ENCODE peak calls at places on chromosomes 1 and 21, in seven cellular contexts. A is Panc1; Y is osteoblast; V is CD8-positive, alpha-beta T cell; I is body of pancreas; N is tibial artery; S is HAP-1. P is an unnamed sample. For H3K4me1 and H3K9me3, the result is how much of the 10 kb centered on the place peaks cover.

GRCh38 chr1:96863449-96863848 is 141.9 kb downstream of the PTBP2 start:
- DNase-seq in V (no peak), S (no peak), I (no peak), A (no peak), Y (no peak), N (no peak), P (no peak)

GRCh38 chr1:246583448-246584185 is 17.4 kb downstream of the CNST start:
- DNase-seq in Y (no peak), I (peak), S (peak), A (no peak), N (peak), V (no peak), P (no peak)

GRCh38 chr21:35609263-35609662 is 451.1 kb downstream of the SETD4 start:
- DNase-seq in V (no peak), A (no peak), S (no peak), I (no peak), Y (no peak), N (no peak), P (no peak)

GRCh38 chr1:20526267-20526666 is 18.3 kb upstream of the MUL1 start:
- DNase-seq in V (no peak), S (no peak), Y (no peak), I (no peak), N (no peak), A (no peak), P (no peak)

GRCh38 chr1:96236156-96236739 is 485.3 kb upstream of the PTBP2 start:
- DNase-seq in N (no peak), A (peak), Y (peak), V (no peak), S (peak), I (peak), P (peak)

GRCh38 chr21:36325373-36326010 is 5.5 kb downstream of the MORC3 start:
- DNase-seq in A (no peak), N (no peak), Y (no peak), V (no peak), S (no peak), I (no peak), P (no peak)

GRCh38 chr1:91889717-91890459 is 3.9 kb upstream of the TGFBR3 start:
- DNase-seq in V (no peak), Y (no peak), N (no peak), I (no peak), A (no peak), S (no peak), P (no peak)

GRCh38 chr1:168476588-168477379 is 67.0 kb downstream of the XCL2 start:
- DNase-seq in Y (no peak), N (peak), V (no peak), I (no peak), A (no peak), S (no peak), P (no peak)

GRCh38 chr1:147236959-147237791 is 5.3 kb upstream of the CHD1L start:
- DNase-seq in I (peak), Y (no peak), S (no peak), V (no peak), A (no peak), N (no peak), P (no peak)

GRCh38 chr21:30714436-30714835 is 4.1 kb downstream of the KRTAP21-3 start:
- DNase-seq in V (no peak), I (no peak), N (no peak), A (no peak), Y (no peak), S (no peak), P (peak)

GRCh38 chr1:119187416-119187815 is 47.0 kb upstream of the WARS2 start:
- DNase-seq in V (no peak), N (no peak), A (no peak), I (no peak), S (no peak), Y (no peak), P (no peak)

GRCh38 chr21:32253215-32253641 is 25.6 kb downstream of the MIS18A start:
- DNase-seq in Y (peak), S (no peak), N (no peak), V (no peak), A (no peak), I (peak), P (no peak)

GRCh38 chr21:30072496-30072895 is 94.1 kb downstream of the CLDN17 start:
- DNase-seq in V (no peak), S (no peak), N (no peak), A (no peak), I (no peak), Y (no peak), P (peak)

GRCh38 chr1:180515857-180516388 is 13.5 kb upstream of the ACBD6 start:
- DNase-seq in V (peak), I (peak), Y (peak), A (peak), N (peak), S (peak), P (peak)

GRCh38 chr21:16309250-16309971 is 579.6 kb downstream of the USP25 start:
- DNase-seq in Y (no peak), V (no peak), N (no peak), A (no peak), S (peak), I (no peak), P (no peak)

GRCh38 chr1:180565472-180565871 is 6.7 kb downstream of the OVAAL start:
- DNase-seq in N (no peak), Y (no peak), I (no peak), V (no peak), S (no peak), A (no peak), P (no peak)

GRCh38 chr1:27601771-27602509 is 2.0 kb downstream of the AHDC1 start:
- DNase-seq in I (peak), A (no peak), S (no peak), V (no peak), Y (peak), N (peak), P (peak)

GRCh38 chr21:45390121-45390751 is 14.7 kb upstream of the COL18A1 start:
- DNase-seq in S (no peak), N (peak), Y (no peak), V (no peak), A (no peak), I (peak), P (no peak)

GRCh38 chr1:173477286-173478098 is at the start of gene PRDX6:
- DNase-seq in I (peak), S (peak), A (no peak), N (peak), V (peak), Y (peak), P (no peak)

GRCh38 chr1:17259233-17259873 is 10.5 kb downstream of the PADI3 start:
- DNase-seq in V (no peak), S (no peak), Y (peak), N (no peak), A (no peak), I (no peak), P (peak)

GRCh38 chr1:119633575-119634325 is 14.3 kb downstream of the ZNF697 start:
- DNase-seq in I (no peak), V (no peak), S (no peak), Y (no peak), N (no peak), A (no peak), P (no peak)

GRCh38 chr1:240737761-240738265 is 125.9 kb upstream of the GREM2 start:
- DNase-seq in V (no peak), I (no peak), Y (no peak), S (no peak), A (no peak), N (no peak), P (no peak)

GRCh38 chr1:97920275-97920831 is 481 bp downstream of the DPYD start:
- DNase-seq in V (no peak), S (peak), Y (peak), I (no peak), A (no peak), N (peak), P (no peak)

GRCh38 chr21:33478858-33479678 is 706 bp downstream of the TMEM50B start:
- DNase-seq in I (peak), A (no peak), S (peak), N (no peak), Y (peak), V (peak), P (peak)

GRCh38 chr1:44261963-44262362 is 48.7 kb downstream of the DMAP1 start:
- DNase-seq in Y (no peak), S (no peak), I (no peak), V (no peak), N (no peak), A (no peak), P (no peak)

GRCh38 chr1:30525980-30526651 is 197.3 kb downstream of the MATN1 start:
- DNase-seq in I (no peak), A (no peak), S (no peak), V (no peak), N (peak), Y (peak), P (peak)

GRCh38 chr1:153771841-153772593 is 3.2 kb upstream of the SLC27A3 start:
- DNase-seq in V (no peak), A (no peak), I (no peak), S (peak), Y (peak), N (peak), P (peak)
- H3K4me1 ChIP-seq in V (under half), A (under half), I (half or more), S (under half), Y (under half), N (under half), P (under half)

GRCh38 chr21:25127007-25127406 is 480.3 kb downstream of the MRPL39 start:
- DNase-seq in Y (no peak), S (no peak), A (no peak), N (no peak), I (no peak), V (no peak), P (no peak)

GRCh38 chr21:25126564-25126963 is 480.7 kb downstream of the MRPL39 start:
- DNase-seq in Y (no peak), I (no peak), A (no peak), S (no peak), N (no peak), V (no peak), P (no peak)

GRCh38 chr21:25127811-25128210 is 479.5 kb downstream of the MRPL39 start:
- DNase-seq in N (no peak), V (no peak), I (no peak), Y (no peak), A (no peak), S (no peak), P (no peak)
- H3K9me3 ChIP-seq in N (under half), V (under half), I (under half), Y (under half), A (under half), S (under half), P (under half)

DNA sequence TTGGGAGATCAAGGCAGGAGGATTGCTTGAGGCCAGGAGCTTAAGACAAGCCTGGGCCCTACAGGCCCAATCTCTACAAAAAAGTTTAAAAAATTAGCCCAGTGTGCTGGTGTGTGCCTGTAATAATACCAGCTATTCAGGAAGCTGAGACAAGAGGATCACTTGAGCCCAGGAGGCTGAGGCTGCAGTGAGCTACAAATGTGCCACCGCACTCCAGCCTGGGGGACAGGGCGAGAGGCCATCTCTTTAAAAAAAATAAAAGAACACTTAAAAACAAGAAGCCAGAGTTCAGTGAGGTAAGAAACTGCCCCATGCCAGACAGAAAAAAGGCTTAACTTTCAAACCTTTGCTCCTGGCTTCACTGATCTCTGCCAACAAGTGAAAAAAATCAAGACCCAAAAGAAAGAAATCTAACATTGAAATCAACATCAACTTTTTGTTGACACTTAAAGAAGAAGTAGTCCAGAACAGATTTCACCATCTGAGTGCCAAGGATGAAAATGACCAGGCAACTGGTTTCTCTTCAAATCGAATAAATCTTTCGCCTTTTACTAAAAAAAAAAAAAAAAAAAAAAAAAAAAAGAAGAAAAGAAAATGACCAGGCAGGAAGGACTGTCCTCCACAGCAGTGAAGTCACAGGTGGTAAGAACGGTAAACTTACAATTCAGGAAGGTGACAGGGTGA is 51.2 kb downstream of the SLC45A1 start:
- DNase-seq in S (no peak), N (no peak), V (no peak), A (no peak), I (peak), Y (no peak), P (no peak)
- H3K4me1 ChIP-seq in S (under half), N (half or more), V (under half), A (under half), I (half or more), Y (under half), P (under half)

GRCh38 chr1:248782311-248782887 is 26.8 kb upstream of the LYPD8 start:
- DNase-seq in V (no peak), A (no peak), N (no peak), I (no peak), Y (no peak), S (no peak), P (no peak)
- H3K9me3 ChIP-seq in V (under half), A (under half), N (under half), I (under half), Y (under half), S (under half), P (under half)

GRCh38 chr1:26121854-26122773 is 10.5 kb downstream of the PDIK1L start:
- DNase-seq in A (no peak), Y (no peak), V (no peak), N (no peak), I (no peak), S (no peak), P (no peak)
- H3K4me1 ChIP-seq in A (under half), Y (under half), V (under half), N (under half), I (half or more), S (under half), P (under half)

P was measured in SJCRH30.